ENCODE peak calls at places on chromosomes 1 and 21, in six cellular contexts. F, E, C, U, Z and Q are unnamed samples.

GRCh38 chr1:64922336-64922735 is 44.0 kb downstream of the JAK1 start:
- DNase-seq in F (no peak), U (no peak), E (no peak), C (no peak), Z (no peak), Q (no peak)

GRCh38 chr1:152043870-152044269 is 7.1 kb upstream of the S100A11 start:
- DNase-seq in C (no peak), F (no peak), Z (no peak), E (no peak), U (no peak), Q (no peak)

GRCh38 chr1:200625381-200625824 is 4.9 kb upstream of the KIF14 start:
- DNase-seq in U (no peak), F (no peak), C (no peak), Z (peak), E (no peak), Q (no peak)

GRCh38 chr1:33163621-33164071 is 18.2 kb downstream of the TRIM62 start:
- DNase-seq in C (no peak), F (peak), Z (peak), E (no peak), U (no peak), Q (peak)

GRCh38 chr1:1758692-1759455 is 19.4 kb downstream of the NADK start:
- DNase-seq in Z (no peak), F (peak), U (peak), C (no peak), E (no peak), Q (no peak)

GRCh38 chr1:83959824-83960441 is 39.0 kb downstream of the TTLL7 start:
- DNase-seq in F (no peak), C (no peak), U (no peak), Z (peak), E (no peak), Q (no peak)

GRCh38 chr1:241447056-241447649 is 72.4 kb downstream of the FH start:
- DNase-seq in Z (peak), C (no peak), U (no peak), F (no peak), E (no peak), Q (no peak)

GRCh38 chr1:36730599-36730998 is 247.9 kb upstream of the CSF3R start:
- DNase-seq in E (no peak), C (no peak), U (no peak), F (no peak), Z (no peak), Q (no peak)

GRCh38 chr21:36485476-36485875 is 5.6 kb upstream of the CLDN14 start:
- DNase-seq in C (no peak), E (no peak), Z (no peak), U (no peak), F (no peak), Q (no peak)

GRCh38 chr1:24961961-24962861 is 32.1 kb upstream of the RUNX3 start:
- DNase-seq in U (no peak), C (no peak), F (no peak), E (no peak), Z (no peak), Q (no peak)

GRCh38 chr1:17061486-17062271 is 7.8 kb upstream of the SDHB start:
- DNase-seq in E (no peak), F (no peak), C (no peak), Z (no peak), U (no peak), Q (no peak)

GRCh38 chr21:36735724-36736310 is 36.9 kb downstream of the SIM2 start:
- DNase-seq in F (no peak), E (no peak), C (no peak), U (no peak), Z (no peak), Q (no peak)

GRCh38 chr21:41560701-41561158 is 52.8 kb upstream of the TMPRSS2 start:
- DNase-seq in F (no peak), E (no peak), U (no peak), C (no peak), Z (no peak), Q (no peak)

GRCh38 chr1:150563340-150564038 is 14.3 kb downstream of the ADAMTSL4 start:
- DNase-seq in C (no peak), F (no peak), Z (no peak), U (peak), E (no peak), Q (no peak)

GRCh38 chr1:18190598-18190997 is 83.0 kb downstream of the IGSF21 start:
- DNase-seq in U (no peak), C (no peak), F (no peak), E (no peak), Z (no peak), Q (no peak)

GRCh38 chr1:61496501-61496900 is 228.4 kb downstream of the TM2D1 start:
- DNase-seq in C (no peak), U (no peak), E (no peak), F (peak), Z (no peak), Q (no peak)

GRCh38 chr1:61486783-61487505 is 238.0 kb downstream of the TM2D1 start:
- DNase-seq in Z (no peak), F (peak), E (no peak), U (no peak), C (no peak), Q (no peak)

GRCh38 chr1:61491497-61491896 is 233.4 kb downstream of the TM2D1 start:
- DNase-seq in U (no peak), Z (peak), C (no peak), F (no peak), E (no peak), Q (no peak)

DNA sequence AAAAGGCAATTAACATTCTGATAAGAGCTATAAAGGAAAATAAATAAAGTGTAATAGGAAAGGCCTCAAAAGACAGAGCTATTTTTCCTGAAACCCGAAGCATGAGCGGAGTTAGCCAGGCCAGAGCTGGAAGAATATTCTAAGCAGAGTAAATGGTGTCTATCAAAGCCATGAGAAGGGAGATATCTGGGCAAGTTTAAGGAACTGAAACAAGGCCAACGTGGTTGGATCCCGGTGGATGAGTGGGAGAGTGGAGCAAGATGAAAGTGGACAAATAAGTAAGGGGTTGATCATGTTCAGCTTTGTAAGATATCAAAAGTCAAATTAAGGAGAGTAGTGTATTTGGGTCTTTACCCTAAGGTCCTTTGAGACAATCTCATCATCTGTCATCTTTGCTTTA is 234.0 kb downstream of the TM2D1 start:
- DNase-seq in Z (no peak), E (no peak), U (no peak), C (no peak), F (no peak), Q (no peak)
- H3K27ac ChIP-seq in Z (no peak), E (no peak), U (peak), C (no peak), F (no peak), Q (no peak)

DNA sequence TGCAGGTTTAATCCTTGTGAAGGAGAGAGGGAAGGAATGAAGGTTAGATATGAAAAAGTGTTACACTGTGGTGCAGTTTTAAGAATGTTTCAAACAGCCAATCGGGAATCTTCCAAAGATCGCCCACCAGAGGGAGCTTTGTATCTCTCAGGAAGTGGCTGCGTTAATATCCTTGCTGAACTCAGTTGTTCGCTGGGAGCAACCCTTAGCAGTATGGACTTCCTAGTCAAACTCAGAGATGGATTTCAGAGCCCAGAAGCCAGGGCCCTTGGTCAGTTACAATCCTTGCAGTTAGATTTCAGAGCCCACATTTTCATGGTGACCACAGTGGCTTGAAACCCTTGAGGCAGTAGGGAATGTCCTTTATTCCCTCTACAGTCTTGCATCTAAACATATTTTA is 136.2 kb downstream of the NTNG1 start:
- DNase-seq in E (no peak), F (no peak), Z (peak), U (no peak), C (no peak), Q (peak)
- TF ChIP-seq CTCF in E (peak), F (peak), Z (peak), U (peak), C (no peak), Q (peak)

DNA sequence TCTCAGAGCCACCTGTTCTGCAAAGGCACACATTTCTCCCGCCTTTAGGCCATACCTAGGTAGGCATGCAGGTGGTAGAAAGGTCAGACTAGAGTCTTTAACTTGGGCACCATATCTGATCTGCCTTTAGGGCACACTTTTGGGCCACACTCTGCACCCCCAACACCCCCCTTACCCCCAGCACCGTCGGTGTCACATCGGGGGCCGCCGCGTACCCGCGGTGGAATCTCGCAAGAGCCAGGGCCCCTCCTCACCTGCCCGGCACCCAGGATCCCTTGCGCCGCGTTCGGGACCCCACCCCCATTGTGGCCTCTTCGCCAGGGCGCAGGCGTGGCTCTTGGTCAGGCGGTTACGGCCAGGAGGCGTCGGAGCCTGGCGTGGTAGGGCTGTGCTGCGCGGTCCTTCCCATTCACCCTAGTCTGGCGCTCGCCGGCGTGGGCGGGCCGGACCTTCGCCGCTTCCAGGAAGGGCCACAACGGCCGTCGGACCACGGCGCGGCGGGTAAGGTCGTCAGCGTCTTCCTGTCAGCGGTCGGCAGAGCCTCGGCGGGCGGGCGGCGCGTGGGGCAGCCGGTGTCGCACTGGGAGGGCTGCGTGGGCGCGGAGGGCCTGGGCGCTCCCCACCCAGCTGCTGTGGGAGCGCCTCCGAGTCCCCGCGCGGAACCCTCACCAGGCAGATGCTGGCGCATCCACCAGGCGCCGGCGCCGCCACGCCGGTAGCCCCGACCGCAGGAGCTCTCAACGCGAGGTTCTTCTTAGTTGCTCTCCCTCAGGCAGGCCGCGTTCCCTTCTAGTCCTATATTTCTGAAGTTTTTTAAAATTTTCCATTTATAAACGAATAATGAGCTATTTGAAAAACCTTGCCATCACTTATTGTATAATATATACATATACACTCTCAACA is at the start of gene DNAH14:
- DNase-seq in Z (peak), C (no peak), F (peak), U (peak), E (no peak), Q (peak)
- H3K27ac ChIP-seq in Z (peak), C (no peak), F (peak), U (peak), E (no peak), Q (peak)

GRCh38 chr1:40449684-40450490 is at the start of gene ZFP69B:
- DNase-seq in U (peak), E (peak), F (peak), C (peak), Z (peak), Q (peak)
- TF ChIP-seq CTCF in U (peak), E (no peak), F (no peak), C (no peak), Z (no peak), Q (no peak)

GRCh38 chr1:73176902-73177301 is 894.6 kb upstream of the NEGR1 start:
- DNase-seq in U (no peak), Z (no peak), E (no peak), C (no peak), F (no peak), Q (no peak)
- H3K27ac ChIP-seq in U (no peak), Z (no peak), E (no peak), C (no peak), F (no peak), Q (no peak)

DNA sequence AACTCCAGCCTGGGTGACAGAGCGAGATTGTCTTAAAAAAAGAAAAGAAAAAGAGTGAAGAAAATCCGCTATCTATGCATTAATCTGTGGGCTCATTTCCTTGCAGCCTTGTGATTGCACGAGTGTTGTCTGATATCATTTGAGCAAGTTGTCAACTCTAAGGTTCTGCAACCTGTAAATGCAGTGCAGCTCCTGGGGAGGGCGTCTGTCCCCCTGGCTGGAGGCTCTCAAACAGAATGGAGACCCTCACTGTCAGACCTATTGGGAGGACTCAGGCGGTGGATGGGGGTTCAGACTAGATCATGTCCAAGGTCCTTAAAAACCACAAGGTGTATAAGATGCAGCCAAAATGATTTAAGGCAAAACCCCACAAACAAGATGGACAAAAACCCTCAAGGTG is 6.2 kb downstream of the CORT start:
- DNase-seq in Z (no peak), C (no peak), E (no peak), F (no peak), U (no peak), Q (no peak)
- TF ChIP-seq CTCF in Z (no peak), C (no peak), E (no peak), F (no peak), U (no peak), Q (no peak)

DNA sequence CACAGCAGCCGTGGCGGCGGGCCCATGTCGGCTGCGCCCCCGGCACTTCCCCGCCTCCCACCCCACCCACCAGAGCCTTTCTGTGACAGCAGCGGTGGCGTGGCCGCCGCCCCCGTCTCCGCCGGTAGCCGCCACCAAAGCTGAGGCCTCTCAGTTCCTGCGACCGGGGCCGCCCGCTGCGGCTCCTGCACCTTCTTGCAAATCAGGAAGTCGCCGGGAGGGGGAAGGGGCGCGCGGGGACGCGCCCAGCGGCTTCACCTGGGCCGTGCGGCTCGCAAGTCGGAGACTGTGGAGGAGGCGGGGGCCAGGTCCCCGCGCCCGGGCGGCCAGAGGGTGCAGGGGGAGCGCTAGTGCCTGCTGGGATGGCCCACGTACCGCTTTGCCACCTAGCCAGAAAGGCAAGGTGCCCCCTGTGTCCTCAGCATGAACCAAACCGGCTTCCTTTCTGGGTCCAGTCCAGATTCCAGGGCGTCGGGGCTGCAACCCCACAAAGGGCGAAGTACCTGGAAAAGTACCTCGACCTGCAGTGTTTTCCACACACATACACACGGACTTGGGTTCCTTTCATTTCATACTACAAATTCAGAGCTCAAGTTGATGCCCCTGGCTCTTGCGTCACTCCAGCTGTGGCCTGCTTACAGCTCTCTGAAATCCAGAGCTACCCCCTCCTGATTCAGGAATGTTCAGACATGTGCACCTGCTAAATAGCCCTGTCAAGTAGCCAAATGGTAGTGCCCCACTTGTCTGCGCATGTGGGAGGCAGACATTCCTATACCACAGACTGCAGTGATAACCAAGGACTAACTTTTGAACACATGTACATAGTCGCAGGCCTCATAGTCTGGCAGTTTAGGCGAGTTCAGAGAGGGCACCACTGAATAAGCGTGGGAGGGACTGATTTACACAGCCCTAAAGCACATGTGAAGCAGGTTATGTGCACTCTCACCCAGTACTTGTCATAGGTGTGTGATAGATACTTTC is at the start of gene DENND1B:
- DNase-seq in E (peak), F (peak), Z (peak), C (no peak), U (peak), Q (no peak)
- H3K27ac ChIP-seq in E (no peak), F (peak), Z (peak), C (peak), U (peak), Q (peak)